ENCODE peak calls at places on chromosomes 13 and 19, in four cellular contexts. Y, R, V and S are unnamed samples.

GRCh38 chr13:42760949-42761348 is 20.4 kb upstream of the FAM216B start:
- DNase-seq in Y (no peak), R (no peak), V (peak), S (no peak)

GRCh38 chr19:1173845-1174809 is at the start of gene SBNO2:
- DNase-seq in Y (peak), R (peak), V (peak), S (peak)

GRCh38 chr13:52809310-52809769 is 39.1 kb downstream of the PCDH8 start:
- DNase-seq in Y (peak), R (no peak), V (peak), S (peak)

GRCh38 chr13:39107484-39108040 is 69.3 kb downstream of the NHLRC3 start:
- DNase-seq in Y (no peak), R (no peak), V (no peak), S (no peak)

GRCh38 chr19:5165697-5166019 is 175.0 kb downstream of the PTPRS start:
- DNase-seq in Y (no peak), R (no peak), V (no peak), S (no peak)

GRCh38 chr13:80979035-80979641 is 638.2 kb upstream of the SPRY2 start:
- DNase-seq in Y (no peak), R (peak), V (peak), S (peak)

GRCh38 chr13:104757712-104758111 is 1691.5 kb upstream of the SLC10A2 start:
- DNase-seq in Y (no peak), R (no peak), V (no peak), S (no peak)

GRCh38 chr19:55418185-55418584 is 10.6 kb upstream of the UBE2S start:
- DNase-seq in Y (peak), R (no peak), V (peak), S (peak)

GRCh38 chr19:42652021-42652420 is 57.3 kb upstream of the CEACAM8 start:
- DNase-seq in Y (no peak), R (no peak), V (no peak), S (no peak)

GRCh38 chr13:31797154-31797775 is 57.9 kb downstream of the RXFP2 start:
- DNase-seq in Y (no peak), R (no peak), V (peak), S (no peak)

GRCh38 chr13:31908696-31909386 is 122.7 kb upstream of the FRY start:
- DNase-seq in Y (no peak), R (no peak), V (no peak), S (no peak)

GRCh38 chr13:22662771-22663170 is 518.0 kb upstream of the SGCG start:
- DNase-seq in Y (no peak), R (no peak), V (no peak), S (no peak)

GRCh38 chr19:17202249-17202648 is 12.9 kb upstream of the USE1 start:
- DNase-seq in Y (no peak), R (no peak), V (peak), S (no peak)

DNA sequence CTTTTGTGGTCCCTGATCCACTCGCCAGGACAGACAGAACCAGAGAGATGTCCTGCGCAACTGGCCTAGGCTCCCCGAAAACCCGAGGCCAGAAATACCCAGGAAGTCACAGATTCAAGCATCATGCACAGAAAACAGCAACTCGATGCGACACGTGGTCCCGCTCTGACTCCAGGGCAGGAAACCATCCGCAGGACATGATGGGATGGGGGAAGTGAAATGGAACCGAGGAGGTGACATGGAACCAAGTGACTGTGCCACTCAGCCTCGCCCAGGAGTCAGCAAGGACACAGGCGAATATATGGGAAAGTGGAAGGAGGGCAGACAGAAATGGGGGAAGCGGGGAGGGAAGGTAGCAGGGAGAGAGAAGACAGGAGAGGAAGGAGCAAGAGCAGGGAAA is 1.1 kb downstream of the ZSCAN18 start:
- DNase-seq in Y (no peak), R (no peak), V (no peak), S (no peak)
- H3K4me3 ChIP-seq in Y (no peak), R (peak), V (no peak), S (peak)

GRCh38 chr13:76885203-76886004 is 801 bp downstream of the KCTD12 start:
- DNase-seq in Y (peak), R (peak), V (peak), S (peak)
- H3K27ac ChIP-seq in Y (peak), R (peak), V (peak), S (peak)

GRCh38 chr13:25574437-25575426 is 203.0 kb downstream of the ATP8A2 start:
- DNase-seq in Y (peak), R (peak), V (peak), S (peak)

GRCh38 chr13:25581351-25581750 is 209.6 kb downstream of the ATP8A2 start:
- DNase-seq in Y (no peak), R (no peak), V (no peak), S (no peak)

GRCh38 chr13:25570185-25570584 is 198.4 kb downstream of the ATP8A2 start:
- DNase-seq in Y (no peak), R (no peak), V (no peak), S (no peak)

GRCh38 chr13:25571237-25571636 is 199.5 kb downstream of the ATP8A2 start:
- DNase-seq in Y (no peak), R (no peak), V (no peak), S (no peak)

GRCh38 chr13:25575562-25575961 is 203.8 kb downstream of the ATP8A2 start:
- DNase-seq in Y (peak), R (no peak), V (no peak), S (no peak)
- H3K4me3 ChIP-seq in Y (no peak), R (no peak), V (no peak), S (no peak)

DNA sequence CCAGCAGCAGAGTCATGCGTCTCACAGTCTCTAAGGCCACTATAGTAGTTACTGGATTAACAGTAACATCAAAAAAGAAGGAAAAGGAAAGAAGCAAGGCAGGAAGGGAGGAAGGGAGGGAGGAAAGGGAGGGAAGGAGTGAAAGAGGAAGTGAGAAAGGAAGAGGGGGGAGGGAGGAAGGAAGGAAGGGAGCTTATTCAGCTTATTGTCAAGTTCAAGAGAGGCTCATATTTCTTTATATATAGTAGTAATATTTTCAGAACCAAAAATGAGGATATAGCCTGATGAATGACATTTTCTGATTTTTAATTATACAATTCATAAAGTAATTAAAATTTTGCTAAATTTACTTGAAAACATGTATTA is 17.7 kb upstream of the RUBCNL start:
- DNase-seq in Y (no peak), R (no peak), V (no peak), S (no peak)
- H3K27ac ChIP-seq in Y (no peak), R (no peak), V (no peak), S (no peak)

GRCh38 chr19:7873304-7874079 is 698 bp downstream of the PRR36 start:
- DNase-seq in Y (no peak), R (no peak), V (peak), S (no peak)
- H3K4me3 ChIP-seq in Y (peak), R (no peak), V (peak), S (peak)